ENCODE peak calls at places on chromosome 14, in ten cellular contexts. One of them, this sample, is unnamed.

GRCh38 chr14:77043177-77043983 is 14.9 kb upstream of the IRF2BPL start:
- DNase-seq in GM20000: no peak
- DNase-seq in colonic mucosa: no peak
- DNase-seq in SK-N-SH: no peak
- DNase-seq in transverse colon: no peak
- DNase-seq in fibroblast of mammary gland: peak
- DNase-seq in stomach: no peak
- DNase-seq in cardiac fibroblast: peak
- DNase-seq in psoas muscle: peak
- DNase-seq in A549: peak
- DNase-seq in this sample: no peak

GRCh38 chr14:21205026-21205677 is 49.3 kb upstream of the OR5AU1 start:
- DNase-seq in psoas muscle: no peak
- DNase-seq in GM20000: no peak
- DNase-seq in fibroblast of mammary gland: no peak
- DNase-seq in SK-N-SH: no peak
- DNase-seq in stomach: no peak
- DNase-seq in transverse colon: no peak
- DNase-seq in A549: no peak
- DNase-seq in cardiac fibroblast: no peak
- DNase-seq in colonic mucosa: no peak
- DNase-seq in this sample: no peak

GRCh38 chr14:52703225-52703624 is 3.8 kb upstream of the PSMC6 start:
- DNase-seq in transverse colon: peak
- DNase-seq in fibroblast of mammary gland: peak
- DNase-seq in cardiac fibroblast: peak
- DNase-seq in colonic mucosa: peak
- DNase-seq in SK-N-SH: no peak
- DNase-seq in A549: peak
- DNase-seq in psoas muscle: no peak
- DNase-seq in GM20000: no peak
- DNase-seq in stomach: peak
- DNase-seq in this sample: no peak

GRCh38 chr14:64919618-64920017 is 5.4 kb downstream of the CHURC1 start:
- DNase-seq in SK-N-SH: no peak
- DNase-seq in colonic mucosa: no peak
- DNase-seq in GM20000: no peak
- DNase-seq in A549: no peak
- DNase-seq in psoas muscle: no peak
- DNase-seq in fibroblast of mammary gland: no peak
- DNase-seq in stomach: no peak
- DNase-seq in cardiac fibroblast: peak
- DNase-seq in transverse colon: no peak
- DNase-seq in this sample: no peak

GRCh38 chr14:50249118-50249775 is 17.9 kb upstream of the SOS2 start:
- DNase-seq in transverse colon: no peak
- DNase-seq in stomach: no peak
- DNase-seq in fibroblast of mammary gland: no peak
- DNase-seq in colonic mucosa: no peak
- DNase-seq in SK-N-SH: no peak
- DNase-seq in GM20000: no peak
- DNase-seq in A549: no peak
- DNase-seq in psoas muscle: no peak
- DNase-seq in cardiac fibroblast: no peak
- DNase-seq in this sample: no peak

GRCh38 chr14:27090716-27091115 is 492.9 kb upstream of the NOVA1 start:
- DNase-seq in colonic mucosa: no peak
- DNase-seq in stomach: no peak
- DNase-seq in transverse colon: no peak
- DNase-seq in SK-N-SH: no peak
- DNase-seq in GM20000: no peak
- DNase-seq in psoas muscle: no peak
- DNase-seq in cardiac fibroblast: no peak
- DNase-seq in fibroblast of mammary gland: no peak
- DNase-seq in A549: no peak
- DNase-seq in this sample: no peak

GRCh38 chr14:31543969-31544799 is 17.0 kb upstream of the NUBPL start:
- DNase-seq in psoas muscle: no peak
- DNase-seq in stomach: no peak
- DNase-seq in cardiac fibroblast: peak
- DNase-seq in SK-N-SH: no peak
- DNase-seq in transverse colon: no peak
- DNase-seq in fibroblast of mammary gland: peak
- DNase-seq in A549: peak
- DNase-seq in GM20000: no peak
- DNase-seq in colonic mucosa: no peak
- DNase-seq in this sample: no peak

GRCh38 chr14:42664185-42664584 is 1057.5 kb downstream of the LRFN5 start:
- DNase-seq in colonic mucosa: no peak
- DNase-seq in transverse colon: no peak
- DNase-seq in stomach: no peak
- DNase-seq in A549: no peak
- DNase-seq in SK-N-SH: no peak
- DNase-seq in fibroblast of mammary gland: no peak
- DNase-seq in psoas muscle: no peak
- DNase-seq in GM20000: no peak
- DNase-seq in cardiac fibroblast: no peak
- DNase-seq in this sample: no peak

GRCh38 chr14:101200650-101201516 is 297.4 kb upstream of the RTL1 start:
- DNase-seq in psoas muscle: peak
- DNase-seq in stomach: peak
- DNase-seq in transverse colon: no peak
- DNase-seq in fibroblast of mammary gland: no peak
- DNase-seq in colonic mucosa: no peak
- DNase-seq in SK-N-SH: peak
- DNase-seq in GM20000: no peak
- DNase-seq in cardiac fibroblast: no peak
- DNase-seq in A549: no peak
- DNase-seq in this sample: no peak

GRCh38 chr14:87034680-87035079 is 958.3 kb downstream of the GALC start:
- DNase-seq in psoas muscle: no peak
- DNase-seq in fibroblast of mammary gland: no peak
- DNase-seq in GM20000: no peak
- DNase-seq in colonic mucosa: no peak
- DNase-seq in stomach: no peak
- DNase-seq in A549: no peak
- DNase-seq in SK-N-SH: no peak
- DNase-seq in transverse colon: no peak
- DNase-seq in cardiac fibroblast: no peak
- DNase-seq in this sample: no peak

GRCh38 chr14:60111732-60112131 is 20.0 kb downstream of the PCNX4 start:
- DNase-seq in transverse colon: no peak
- DNase-seq in A549: no peak
- DNase-seq in psoas muscle: no peak
- DNase-seq in stomach: no peak
- DNase-seq in fibroblast of mammary gland: no peak
- DNase-seq in SK-N-SH: no peak
- DNase-seq in cardiac fibroblast: no peak
- DNase-seq in GM20000: peak
- DNase-seq in colonic mucosa: no peak
- DNase-seq in this sample: no peak

GRCh38 chr14:63039800-63040380 is 5.4 kb downstream of the KCNH5 start:
- DNase-seq in stomach: no peak
- DNase-seq in fibroblast of mammary gland: peak
- DNase-seq in colonic mucosa: no peak
- DNase-seq in cardiac fibroblast: peak
- DNase-seq in transverse colon: no peak
- DNase-seq in A549: peak
- DNase-seq in GM20000: no peak
- DNase-seq in SK-N-SH: peak
- DNase-seq in psoas muscle: no peak
- DNase-seq in this sample: no peak

GRCh38 chr14:33704486-33704885 is 246.4 kb downstream of the EGLN3 start:
- DNase-seq in fibroblast of mammary gland: no peak
- DNase-seq in colonic mucosa: no peak
- DNase-seq in stomach: no peak
- DNase-seq in psoas muscle: no peak
- DNase-seq in cardiac fibroblast: no peak
- DNase-seq in GM20000: no peak
- DNase-seq in A549: no peak
- DNase-seq in SK-N-SH: no peak
- DNase-seq in transverse colon: no peak
- DNase-seq in this sample: no peak

GRCh38 chr14:61280092-61280525 is 1.0 kb downstream of the TMEM30B start:
- DNase-seq in colonic mucosa: peak
- DNase-seq in A549: no peak
- DNase-seq in GM20000: no peak
- DNase-seq in psoas muscle: no peak
- DNase-seq in SK-N-SH: peak
- DNase-seq in transverse colon: peak
- DNase-seq in cardiac fibroblast: no peak
- DNase-seq in stomach: peak
- DNase-seq in fibroblast of mammary gland: no peak
- DNase-seq in this sample: peak

GRCh38 chr14:64610049-64610746 is 60.4 kb downstream of the PPP1R36 start:
- DNase-seq in SK-N-SH: no peak
- DNase-seq in stomach: no peak
- DNase-seq in fibroblast of mammary gland: no peak
- DNase-seq in GM20000: no peak
- DNase-seq in psoas muscle: no peak
- DNase-seq in A549: no peak
- DNase-seq in transverse colon: no peak
- DNase-seq in colonic mucosa: no peak
- DNase-seq in cardiac fibroblast: no peak
- DNase-seq in this sample: no peak

GRCh38 chr14:47442206-47442605 is 233.2 kb downstream of the MDGA2 start:
- DNase-seq in transverse colon: no peak
- DNase-seq in cardiac fibroblast: peak
- DNase-seq in fibroblast of mammary gland: peak
- DNase-seq in psoas muscle: no peak
- DNase-seq in stomach: no peak
- DNase-seq in SK-N-SH: no peak
- DNase-seq in GM20000: no peak
- DNase-seq in colonic mucosa: no peak
- DNase-seq in A549: peak
- DNase-seq in this sample: peak

GRCh38 chr14:74207943-74208342 is 31.3 kb upstream of the VSX2 start:
- DNase-seq in stomach: no peak
- DNase-seq in fibroblast of mammary gland: peak
- DNase-seq in GM20000: no peak
- DNase-seq in psoas muscle: no peak
- DNase-seq in A549: peak
- DNase-seq in cardiac fibroblast: no peak
- DNase-seq in transverse colon: no peak
- DNase-seq in colonic mucosa: no peak
- DNase-seq in SK-N-SH: no peak
- DNase-seq in this sample: peak

GRCh38 chr14:63972323-63972932 is 119.6 kb downstream of the SYNE2 start:
- DNase-seq in transverse colon: no peak
- DNase-seq in SK-N-SH: no peak
- DNase-seq in GM20000: no peak
- DNase-seq in A549: no peak
- DNase-seq in stomach: no peak
- DNase-seq in cardiac fibroblast: no peak
- DNase-seq in colonic mucosa: no peak
- DNase-seq in psoas muscle: no peak
- DNase-seq in fibroblast of mammary gland: no peak
- DNase-seq in this sample: no peak

GRCh38 chr14:53022593-53022992 is 71.7 kb upstream of the FERMT2 start:
- DNase-seq in fibroblast of mammary gland: no peak
- DNase-seq in transverse colon: no peak
- DNase-seq in GM20000: no peak
- DNase-seq in psoas muscle: no peak
- DNase-seq in SK-N-SH: no peak
- DNase-seq in colonic mucosa: no peak
- DNase-seq in A549: no peak
- DNase-seq in cardiac fibroblast: peak
- DNase-seq in stomach: no peak
- DNase-seq in this sample: no peak

GRCh38 chr14:68462683-68463082 is 330.2 kb downstream of the ZFP36L1 start:
- DNase-seq in GM20000: no peak
- DNase-seq in fibroblast of mammary gland: no peak
- DNase-seq in transverse colon: no peak
- DNase-seq in colonic mucosa: no peak
- DNase-seq in psoas muscle: no peak
- DNase-seq in cardiac fibroblast: no peak
- DNase-seq in A549: peak
- DNase-seq in SK-N-SH: no peak
- DNase-seq in stomach: no peak
- DNase-seq in this sample: no peak
- TF ChIP-seq CTCF in GM20000: no peak
- TF ChIP-seq CTCF in fibroblast of mammary gland: peak
- TF ChIP-seq CTCF in transverse colon: no peak
- TF ChIP-seq CTCF in colonic mucosa: no peak
- TF ChIP-seq CTCF in psoas muscle: no peak
- TF ChIP-seq CTCF in cardiac fibroblast: peak
- TF ChIP-seq CTCF in A549: no peak
- TF ChIP-seq CTCF in SK-N-SH: peak
- TF ChIP-seq CTCF in stomach: no peak
- TF ChIP-seq CTCF in this sample: no peak

DNA sequence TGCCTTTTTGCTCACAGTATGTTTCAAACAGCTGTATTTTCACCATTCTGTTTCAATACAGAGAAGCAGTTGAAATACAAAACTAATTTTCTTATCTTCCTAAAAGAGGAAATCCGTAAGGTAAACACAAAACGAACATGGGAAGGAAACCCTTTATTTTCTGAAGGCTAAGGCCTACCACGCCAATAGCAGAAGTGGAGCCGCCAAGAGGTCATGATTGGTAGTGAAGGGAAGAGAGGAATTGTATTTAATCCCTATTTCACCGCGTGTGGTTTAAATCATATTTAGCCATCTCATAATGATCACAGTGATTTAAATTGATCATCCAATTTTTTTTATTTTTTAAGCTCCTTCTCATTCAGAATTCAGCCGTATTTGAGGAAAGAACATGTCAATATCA is 398.2 kb downstream of the PRKD1 start:
- DNase-seq in psoas muscle: no peak
- DNase-seq in transverse colon: no peak
- DNase-seq in cardiac fibroblast: peak
- DNase-seq in SK-N-SH: peak
- DNase-seq in A549: no peak
- DNase-seq in GM20000: no peak
- DNase-seq in colonic mucosa: no peak
- DNase-seq in fibroblast of mammary gland: peak
- DNase-seq in stomach: no peak
- DNase-seq in this sample: peak
- TF ChIP-seq CTCF in psoas muscle: no peak
- TF ChIP-seq CTCF in transverse colon: no peak
- TF ChIP-seq CTCF in cardiac fibroblast: peak
- TF ChIP-seq CTCF in SK-N-SH: peak
- TF ChIP-seq CTCF in A549: no peak
- TF ChIP-seq CTCF in GM20000: no peak
- TF ChIP-seq CTCF in colonic mucosa: no peak
- TF ChIP-seq CTCF in fibroblast of mammary gland: peak
- TF ChIP-seq CTCF in stomach: no peak
- TF ChIP-seq CTCF in this sample: peak

GRCh38 chr14:25411933-25412757 is 362.2 kb upstream of the STXBP6 start:
- DNase-seq in A549: peak
- DNase-seq in colonic mucosa: no peak
- DNase-seq in cardiac fibroblast: peak
- DNase-seq in transverse colon: no peak
- DNase-seq in psoas muscle: no peak
- DNase-seq in GM20000: no peak
- DNase-seq in SK-N-SH: no peak
- DNase-seq in stomach: no peak
- DNase-seq in fibroblast of mammary gland: peak
- DNase-seq in this sample: peak
- TF ChIP-seq CTCF in A549: peak
- TF ChIP-seq CTCF in colonic mucosa: peak
- TF ChIP-seq CTCF in cardiac fibroblast: no peak
- TF ChIP-seq CTCF in transverse colon: no peak
- TF ChIP-seq CTCF in psoas muscle: no peak
- TF ChIP-seq CTCF in GM20000: no peak
- TF ChIP-seq CTCF in SK-N-SH: peak
- TF ChIP-seq CTCF in stomach: no peak
- TF ChIP-seq CTCF in fibroblast of mammary gland: peak
- TF ChIP-seq CTCF in this sample: peak

GRCh38 chr14:104794641-104795467 is 694 bp downstream of the AKT1 start:
- DNase-seq in psoas muscle: no peak
- DNase-seq in stomach: peak
- DNase-seq in A549: no peak
- DNase-seq in transverse colon: peak
- DNase-seq in SK-N-SH: peak
- DNase-seq in cardiac fibroblast: peak
- DNase-seq in colonic mucosa: peak
- DNase-seq in fibroblast of mammary gland: no peak
- DNase-seq in GM20000: peak
- DNase-seq in this sample: no peak
- TF ChIP-seq CTCF in psoas muscle: no peak
- TF ChIP-seq CTCF in stomach: no peak
- TF ChIP-seq CTCF in A549: no peak
- TF ChIP-seq CTCF in transverse colon: no peak
- TF ChIP-seq CTCF in SK-N-SH: peak
- TF ChIP-seq CTCF in cardiac fibroblast: no peak
- TF ChIP-seq CTCF in colonic mucosa: no peak
- TF ChIP-seq CTCF in fibroblast of mammary gland: no peak
- TF ChIP-seq CTCF in GM20000: no peak
- TF ChIP-seq CTCF in this sample: no peak

This sample was measured in endothelial cell.